ENCODE peak calls at places on chromosomes 7 and 10, in ten cellular contexts. C, O, I, P, B, S, G, A, F and K are unnamed samples.

GRCh38 chr7:110142939-110143526 is 947.9 kb upstream of the LRRN3 start:
- DNase-seq in C (no peak), O (no peak), I (no peak), P (no peak), B (no peak), S (no peak), G (no peak), A (no peak), F (no peak), K (no peak)

GRCh38 chr7:106841896-106842390 is 23.1 kb upstream of the PIK3CG start:
- DNase-seq in C (no peak), O (no peak), I (no peak), P (no peak), B (no peak), S (no peak), G (no peak), A (no peak), F (no peak), K (no peak)

GRCh38 chr10:78267070-78267469 is 233.4 kb downstream of the RPS24 start:
- DNase-seq in C (no peak), O (peak; percentile 58), I (no peak), P (no peak), B (no peak), S (no peak), G (no peak), A (no peak), F (no peak), K (no peak)

GRCh38 chr10:70513848-70514309 is 35.3 kb downstream of the PALD1 start:
- DNase-seq in C (peak; percentile 84), O (no peak), I (no peak), P (no peak), B (peak; percentile 63), S (no peak), G (peak; percentile 70), A (no peak), F (no peak), K (no peak)

GRCh38 chr7:20779041-20779440 is 7.6 kb downstream of the SP8 start:
- DNase-seq in C (no peak), O (no peak), I (no peak), P (no peak), B (no peak), S (no peak), G (no peak), A (no peak), F (no peak), K (no peak)

GRCh38 chr7:36190447-36191291 is 37.6 kb downstream of the EEPD1 start:
- DNase-seq in C (peak; percentile 89), O (peak; percentile 25), I (no peak), P (no peak), B (no peak), S (no peak), G (no peak), A (peak; percentile 49), F (no peak), K (no peak)

GRCh38 chr10:98916751-98917150 is 318.9 kb downstream of the HPSE2 start:
- DNase-seq in C (no peak), O (peak; percentile 37), I (no peak), P (no peak), B (no peak), S (no peak), G (no peak), A (no peak), F (no peak), K (peak; percentile 52)

GRCh38 chr7:144027974-144028373 is 20.8 kb upstream of the OR2A5 start:
- DNase-seq in C (no peak), O (no peak), I (no peak), P (no peak), B (no peak), S (no peak), G (no peak), A (no peak), F (no peak), K (no peak)

GRCh38 chr7:44962483-44963251 is 16.1 kb downstream of the MYO1G start:
- DNase-seq in C (peak; percentile 78), O (no peak), I (no peak), P (peak; percentile 41), B (peak; percentile 67), S (peak; percentile 36), G (no peak), A (peak; percentile 24), F (no peak), K (no peak)
- TF ChIP-seq POLR2A in C (no peak), O (no peak), I (no peak), P (no peak), B (no peak), S (no peak), G (no peak), A (no peak), F (no peak), K (no peak)

GRCh38 chr10:110493832-110494426 is 3.8 kb upstream of the DUSP5 start:
- DNase-seq in C (no peak), O (peak; percentile 42), I (no peak), P (no peak), B (no peak), S (no peak), G (no peak), A (no peak), F (no peak), K (no peak)

GRCh38 chr10:110496553-110497437 is 912 bp upstream of the DUSP5 start:
- DNase-seq in C (peak; percentile 74), O (no peak), I (no peak), P (no peak), B (no peak), S (no peak), G (no peak), A (no peak), F (no peak), K (no peak)

GRCh38 chr10:110497438-110498086 is at the start of gene DUSP5:
- DNase-seq in C (peak; percentile 98), O (peak; percentile 92), I (peak; percentile 85), P (peak; percentile 87), B (peak; percentile 94), S (peak; percentile 95), G (peak; percentile 95), A (peak; percentile 96), F (peak; percentile 95), K (peak; percentile 94)

GRCh38 chr10:110494532-110494931 is 3.2 kb upstream of the DUSP5 start:
- DNase-seq in C (no peak), O (peak; percentile 49), I (no peak), P (no peak), B (no peak), S (no peak), G (no peak), A (no peak), F (no peak), K (no peak)

DNA sequence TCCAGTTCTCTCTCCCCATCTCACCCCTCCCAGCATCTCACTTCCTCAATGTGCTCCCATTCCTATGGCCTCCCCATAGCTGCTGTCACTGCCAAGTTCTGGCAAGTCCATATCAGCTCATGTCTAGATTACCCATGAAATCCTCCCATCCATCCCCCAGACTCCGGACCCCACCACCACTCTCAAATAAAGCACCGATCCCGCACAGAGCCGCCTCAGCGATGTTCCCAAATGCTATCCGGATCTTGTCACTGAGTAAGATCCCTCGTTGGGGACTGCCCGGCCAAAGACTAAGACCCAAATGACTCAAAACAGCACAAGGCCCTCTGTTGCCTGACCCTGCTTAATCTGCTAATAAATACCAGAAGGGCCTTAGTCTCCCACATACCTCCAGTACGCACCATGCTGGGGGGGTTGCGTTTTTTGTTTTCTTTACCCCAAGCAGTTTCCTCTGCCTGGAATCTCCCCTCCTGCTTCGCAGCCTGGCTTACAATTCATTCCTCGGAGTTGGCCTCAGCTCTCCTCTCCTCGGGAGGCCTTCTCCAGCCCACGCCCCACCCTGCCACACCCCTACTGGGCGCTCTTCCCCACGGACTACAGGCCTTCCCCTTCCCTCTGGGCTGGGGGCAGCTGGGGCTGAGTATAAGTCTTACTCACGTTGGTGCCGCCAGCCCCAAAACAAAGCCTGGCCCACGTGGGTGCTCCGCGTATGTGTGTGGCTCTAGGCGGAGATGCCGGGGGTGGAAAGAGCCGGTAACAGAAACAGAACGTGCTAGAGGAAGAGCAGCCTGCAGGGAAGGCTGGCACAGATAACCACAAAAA is 1.8 kb upstream of the DUSP5 start:
- DNase-seq in C (peak; percentile 83), O (peak; percentile 93), I (peak; percentile 69), P (no peak), B (peak; percentile 57), S (peak; percentile 29), G (peak; percentile 52), A (no peak), F (peak; percentile 49), K (peak; percentile 29)
- TF ChIP-seq POLR2A in C (no peak), O (peak; percentile 91), I (peak; percentile 32), P (no peak), B (no peak), S (no peak), G (no peak), A (no peak), F (no peak), K (no peak)

GRCh38 chr7:139119486-139119849 is 9.9 kb upstream of the ZC3HAV1 start:
- DNase-seq in C (no peak), O (no peak), I (no peak), P (no peak), B (no peak), S (no peak), G (no peak), A (no peak), F (no peak), K (no peak)

GRCh38 chr7:139116999-139117398 is 7.5 kb upstream of the ZC3HAV1 start:
- DNase-seq in C (no peak), O (no peak), I (no peak), P (no peak), B (no peak), S (no peak), G (no peak), A (no peak), F (no peak), K (peak; percentile 38)

GRCh38 chr7:139118234-139118802 is 8.8 kb upstream of the ZC3HAV1 start:
- DNase-seq in C (no peak), O (peak; percentile 81), I (peak; percentile 62), P (no peak), B (no peak), S (no peak), G (no peak), A (peak; percentile 73), F (no peak), K (peak; percentile 61)

GRCh38 chr7:139117599-139118233 is 8.2 kb upstream of the ZC3HAV1 start:
- DNase-seq in C (no peak), O (no peak), I (no peak), P (no peak), B (no peak), S (no peak), G (no peak), A (no peak), F (no peak), K (peak; percentile 46)

DNA sequence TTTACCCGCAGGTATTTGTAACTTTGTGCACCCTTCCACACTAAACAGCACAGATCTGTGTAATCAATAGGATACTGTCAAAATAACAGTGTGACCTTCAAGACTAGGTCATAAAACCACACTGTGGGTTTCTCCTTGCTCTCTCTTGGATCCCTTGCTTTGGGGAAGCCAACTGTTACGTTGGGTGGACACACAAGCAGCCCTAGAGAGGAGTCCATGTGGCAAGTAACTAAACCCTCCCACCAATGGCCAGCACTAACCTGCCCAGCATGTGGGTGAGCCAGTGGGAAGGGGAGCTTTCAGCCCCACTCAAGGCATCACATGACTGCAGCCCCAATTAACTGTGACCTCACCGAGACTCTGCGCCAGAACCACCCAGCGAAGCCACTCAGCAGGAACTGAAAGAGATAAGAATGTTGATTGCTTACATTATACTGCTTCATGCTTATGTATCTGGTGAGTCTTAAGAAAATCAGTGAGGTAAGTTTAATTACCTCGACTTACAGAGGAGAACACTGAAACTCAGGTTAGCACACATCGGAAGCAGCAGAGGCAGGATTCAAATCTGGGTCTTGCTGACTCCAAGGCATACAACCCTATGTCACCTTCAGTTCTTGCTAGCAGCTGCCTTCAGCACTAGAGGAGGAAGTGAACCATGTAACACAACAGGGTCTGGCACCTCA is 9.4 kb upstream of the ZC3HAV1 start:
- DNase-seq in C (peak; percentile 85), O (peak; percentile 37), I (no peak), P (no peak), B (no peak), S (no peak), G (peak; percentile 71), A (peak; percentile 77), F (no peak), K (peak; percentile 89)
- TF ChIP-seq POLR2A in C (no peak), O (no peak), I (no peak), P (no peak), B (no peak), S (no peak), G (no peak), A (no peak), F (no peak), K (no peak)

GRCh38 chr10:96043157-96043894 is at the start of gene CCNJ:
- DNase-seq in C (peak; percentile 94), O (peak; percentile 87), I (peak; percentile 93), P (peak; percentile 80), B (peak; percentile 90), S (peak; percentile 91), G (peak; percentile 86), A (peak; percentile 95), F (peak; percentile 87), K (peak; percentile 90)
- TF ChIP-seq POLR2A in C (no peak), O (peak; percentile 89), I (peak; percentile 75), P (peak; percentile 76), B (peak; percentile 96), S (no peak), G (peak; percentile 62), A (peak; percentile 89), F (peak; percentile 87), K (peak; percentile 60)